ENCODE peak calls at places on chromosomes 5 and 9, in five cellular contexts. D, S, I, X and G are unnamed samples. For H3K4me1, the result is how much of the 10 kb centered on the place peaks cover.

GRCh38 chr5:155983954-155984353 is 343.0 kb upstream of the SGCD start:
- DNase-seq in D (no peak), S (no peak), I (no peak), X (no peak), G (no peak)

GRCh38 chr5:56430437-56430836 is 197.3 kb upstream of the ANKRD55 start:
- DNase-seq in D (no peak), S (no peak), I (no peak), X (no peak), G (no peak)

GRCh38 chr9:27204578-27204977 is 92.4 kb downstream of the EQTN start:
- DNase-seq in D (no peak), S (no peak), I (no peak), X (no peak), G (no peak)

GRCh38 chr5:16628376-16628775 is 11.6 kb upstream of the RETREG1 start:
- DNase-seq in D (no peak), S (no peak), I (no peak), X (no peak), G (no peak)

GRCh38 chr5:1409386-1410110 is 35.7 kb downstream of the SLC6A3 start:
- DNase-seq in D (no peak), S (no peak), I (peak), X (peak), G (peak)

GRCh38 chr5:159972538-159973362 is 36.2 kb upstream of the TTC1 start:
- DNase-seq in D (no peak), S (no peak), I (no peak), X (no peak), G (no peak)

GRCh38 chr5:10456583-10457562 is 15.2 kb downstream of the ROPN1L start:
- DNase-seq in D (no peak), S (no peak), I (no peak), X (no peak), G (no peak)

GRCh38 chr9:101356619-101357018 is 28.2 kb downstream of the BAAT start:
- DNase-seq in D (no peak), S (no peak), I (no peak), X (no peak), G (no peak)

GRCh38 chr9:106713206-106713605 is 149.8 kb upstream of the ZNF462 start:
- DNase-seq in D (no peak), S (no peak), I (no peak), X (no peak), G (no peak)

GRCh38 chr9:98502311-98502975 is 206.3 kb downstream of the GABBR2 start:
- DNase-seq in D (no peak), S (no peak), I (no peak), X (peak), G (no peak)

GRCh38 chr5:72347801-72348305 is 27.7 kb downstream of the PTCD2 start:
- DNase-seq in D (no peak), S (peak), I (no peak), X (no peak), G (peak)

GRCh38 chr5:78547731-78548189 is 100.8 kb downstream of the LHFPL2 start:
- DNase-seq in D (peak), S (peak), I (peak), X (peak), G (peak)

GRCh38 chr5:138623053-138623452 is 47.9 kb upstream of the HSPA9 start:
- DNase-seq in D (no peak), S (no peak), I (no peak), X (peak), G (peak)

GRCh38 chr9:29511680-29512079 is 1938.4 kb upstream of the C9orf72 start:
- DNase-seq in D (no peak), S (no peak), I (no peak), X (no peak), G (no peak)

GRCh38 chr5:112479418-112479817 is 60.3 kb upstream of the EPB41L4A start:
- DNase-seq in D (no peak), S (no peak), I (no peak), X (no peak), G (no peak)

GRCh38 chr5:147509041-147509709 is 693 bp downstream of the DPYSL3 start:
- DNase-seq in D (no peak), S (peak), I (peak), X (peak), G (peak)

GRCh38 chr5:81187885-81188284 is 45.2 kb upstream of the CKMT2 start:
- DNase-seq in D (no peak), S (no peak), I (no peak), X (peak), G (no peak)

GRCh38 chr5:42564689-42565356 is 141.6 kb downstream of the GHR start:
- DNase-seq in D (no peak), S (no peak), I (no peak), X (no peak), G (no peak)

GRCh38 chr9:21873540-21874221 is 71.2 kb downstream of the MTAP start:
- DNase-seq in D (no peak), S (peak), I (no peak), X (no peak), G (peak)

GRCh38 chr9:71331603-71332002 is 210.2 kb upstream of the TRPM3 start:
- DNase-seq in D (no peak), S (no peak), I (no peak), X (no peak), G (no peak)

GRCh38 chr9:124297553-124297905 is 39.8 kb downstream of the NEK6 start:
- DNase-seq in D (peak), S (peak), I (peak), X (peak), G (no peak)

GRCh38 chr9:89312154-89312616 is 1.2 kb downstream of the CKS2 start:
- DNase-seq in D (no peak), S (peak), I (no peak), X (no peak), G (peak)

GRCh38 chr9:133609311-133610098 is at the start of gene FAM163B:
- DNase-seq in D (no peak), S (no peak), I (peak), X (peak), G (peak)

GRCh38 chr9:38020251-38021076 is 48.6 kb downstream of the SHB start:
- DNase-seq in D (no peak), S (no peak), I (no peak), X (no peak), G (no peak)

GRCh38 chr9:38019731-38020130 is 49.3 kb downstream of the SHB start:
- DNase-seq in D (no peak), S (no peak), I (no peak), X (no peak), G (no peak)

GRCh38 chr9:38018230-38018963 is 50.6 kb downstream of the SHB start:
- DNase-seq in D (no peak), S (no peak), I (no peak), X (peak), G (no peak)

GRCh38 chr9:38017885-38018186 is 51.2 kb downstream of the SHB start:
- DNase-seq in D (no peak), S (no peak), I (no peak), X (no peak), G (no peak)

GRCh38 chr9:38018964-38019602 is 49.9 kb downstream of the SHB start:
- DNase-seq in D (no peak), S (peak), I (no peak), X (peak), G (peak)
- H3K4me1 ChIP-seq in D (under half), S (half or more), I (under half), X (half or more), G (half or more)

GRCh38 chr9:38318755-38319495 is 73.6 kb upstream of the ALDH1B1 start:
- DNase-seq in D (no peak), S (peak), I (no peak), X (peak), G (peak)
- H3K4me3 ChIP-seq in D (no peak), S (no peak), I (peak), X (no peak), G (no peak)

DNA sequence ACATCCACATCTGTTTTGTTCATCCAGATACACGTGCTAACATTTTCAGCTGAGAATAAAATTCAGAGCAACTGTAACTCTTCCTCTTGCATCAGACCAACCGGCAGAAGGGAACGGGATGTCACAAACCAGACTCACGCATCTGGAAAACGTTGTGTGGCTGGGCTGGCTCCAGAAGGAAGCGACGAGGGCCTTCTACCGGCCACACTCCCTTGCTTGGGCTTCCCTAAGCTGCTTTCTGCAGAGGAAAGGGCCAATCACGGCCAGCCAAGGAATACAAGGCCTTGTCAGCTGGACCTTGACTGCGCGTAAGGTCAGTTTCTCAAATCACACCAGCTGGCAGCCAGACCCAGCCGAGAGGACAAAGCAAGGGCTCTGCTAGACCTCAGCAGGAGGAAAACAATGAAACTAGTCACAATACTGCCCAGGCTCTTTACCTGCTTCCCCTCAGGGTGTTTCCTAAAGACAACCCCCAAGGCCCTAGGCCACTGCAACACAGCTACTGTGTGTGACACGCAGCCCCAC is 106.1 kb downstream of the THBS4 start:
- DNase-seq in D (peak), S (no peak), I (peak), X (peak), G (peak)
- H3K27ac ChIP-seq in D (peak), S (peak), I (no peak), X (peak), G (peak)

DNA sequence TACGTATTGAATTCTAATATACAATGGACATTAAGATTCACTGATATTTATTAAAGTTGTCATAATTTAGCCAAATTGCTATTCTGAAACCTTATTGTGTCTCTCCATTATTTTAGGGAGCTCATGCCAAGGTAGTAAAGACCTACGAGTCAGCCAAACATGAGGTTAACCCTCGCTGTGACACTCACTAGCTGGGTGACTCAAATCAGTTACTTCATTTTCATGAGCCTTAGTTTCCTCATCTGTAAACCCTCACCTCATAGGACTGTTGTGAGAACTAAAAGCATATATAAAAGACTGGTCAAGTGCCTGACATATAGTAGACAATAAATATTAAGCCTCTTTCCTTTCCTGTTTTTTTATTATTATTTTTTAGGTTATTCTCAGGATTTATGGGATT is 44.0 kb upstream of the PCA3 start:
- DNase-seq in D (no peak), S (no peak), I (no peak), X (no peak), G (no peak)
- H3K4me1 ChIP-seq in D (under half), S (under half), I (under half), X (under half), G (under half)